ENCODE peak calls at places on chromosomes 1 and 21, in four cellular contexts. A, O, W and B are unnamed samples.

GRCh38 chr1:216531308-216532239 is 108.3 kb upstream of the USH2A start:
- DNase-seq in O (no peak), A (peak), W (no peak), B (no peak)

GRCh38 chr1:31207046-31207445 is 32.6 kb downstream of the NKAIN1 start:
- DNase-seq in A (no peak), W (no peak), O (no peak), B (no peak)

GRCh38 chr21:38524168-38525153 is 26.2 kb upstream of the ERG start:
- DNase-seq in O (no peak), A (no peak), W (no peak), B (no peak)

GRCh38 chr1:48823161-48823560 is 46.5 kb upstream of the BEND5 start:
- DNase-seq in O (no peak), A (no peak), W (no peak), B (no peak)

GRCh38 chr1:182357913-182358312 is 33.7 kb downstream of the GLUL start:
- DNase-seq in A (no peak), W (no peak), O (no peak), B (no peak)

GRCh38 chr21:31347435-31348032 is 3.5 kb upstream of the TIAM1 start:
- DNase-seq in O (peak), W (no peak), A (peak), B (no peak)

GRCh38 chr21:37860416-37860815 is 55.8 kb downstream of the KCNJ6 start:
- DNase-seq in W (no peak), O (no peak), A (no peak), B (no peak)

GRCh38 chr21:43337901-43338655 is 88.9 kb downstream of the SIK1 start:
- DNase-seq in O (no peak), A (no peak), W (no peak), B (no peak)

GRCh38 chr21:45459171-45460010 is 54.4 kb downstream of the COL18A1 start:
- DNase-seq in O (no peak), W (no peak), A (no peak), B (no peak)

GRCh38 chr1:109274533-109275476 is 8.1 kb downstream of the PSRC1 start:
- DNase-seq in A (no peak), O (no peak), W (no peak), B (no peak)

GRCh38 chr1:12143631-12144155 is 23.1 kb upstream of the TNFRSF1B start:
- DNase-seq in O (no peak), W (peak), A (no peak), B (no peak)

GRCh38 chr1:180950321-180950720 is 37.6 kb downstream of the KIAA1614 start:
- DNase-seq in W (no peak), A (no peak), O (no peak), B (no peak)

GRCh38 chr1:101283443-101283842 is 46.6 kb downstream of the S1PR1 start:
- DNase-seq in W (no peak), A (no peak), O (no peak), B (no peak)

GRCh38 chr1:87730274-87731222 is 401.9 kb downstream of the LMO4 start:
- DNase-seq in A (no peak), W (no peak), O (no peak), B (no peak)

GRCh38 chr1:201180133-201180532 is 10.5 kb upstream of the IGFN1 start:
- DNase-seq in A (no peak), O (no peak), W (no peak), B (no peak)

GRCh38 chr1:41387667-41388091 is 26.4 kb downstream of the FOXO6 start:
- DNase-seq in W (no peak), O (no peak), A (no peak), B (peak)

GRCh38 chr1:6167391-6168303 is 12.5 kb downstream of the CHD5 start:
- DNase-seq in W (no peak), O (no peak), A (no peak), B (no peak)

GRCh38 chr21:14581902-14582457 is 35.9 kb upstream of the SAMSN1 start:
- DNase-seq in W (no peak), O (no peak), A (no peak), B (no peak)

GRCh38 chr1:50742523-50742922 is 217.5 kb downstream of the FAF1 start:
- DNase-seq in A (no peak), W (no peak), O (no peak), B (no peak)

GRCh38 chr1:31658721-31659120 is 14.0 kb upstream of the PEF1 start:
- DNase-seq in O (no peak), W (no peak), A (no peak), B (no peak)

GRCh38 chr1:210232524-210233215 is at the start of gene SERTAD4:
- DNase-seq in W (no peak), O (peak), A (no peak), B (peak)

GRCh38 chr1:19547814-19548213 is 62.5 kb upstream of the CAPZB start:
- DNase-seq in O (no peak), W (no peak), A (no peak), B (no peak)

GRCh38 chr1:55276671-55277376 is 61.7 kb upstream of the USP24 start:
- DNase-seq in A (no peak), O (no peak), W (no peak), B (no peak)

GRCh38 chr1:205054013-205054412 is 11.0 kb downstream of the CNTN2 start:
- DNase-seq in O (no peak), A (no peak), W (no peak), B (no peak)

GRCh38 chr1:150021191-150021688 is 10.7 kb upstream of the OTUD7B start:
- DNase-seq in A (peak), O (no peak), W (no peak), B (no peak)

GRCh38 chr1:22450421-22451021 is 1.1 kb upstream of the ZBTB40 start:
- DNase-seq in W (no peak), O (no peak), A (no peak), B (no peak)

GRCh38 chr1:23796466-23797271 is 3.9 kb downstream of the GALE start:
- DNase-seq in A (peak), O (no peak), W (no peak), B (no peak)

GRCh38 chr1:89454845-89455521 is 69.6 kb upstream of the LRRC8B start:
- DNase-seq in W (peak), A (peak), O (peak), B (peak)